ENCODE peak calls at places on chromosome 7, in five cellular contexts. U, N, S, H and V are unnamed samples.

GRCh38 chr7:71613316-71613715 is 481.4 kb downstream of the GALNT17 start:
- DNase-seq in U (no peak), N (no peak), S (no peak), H (no peak), V (no peak)

GRCh38 chr7:44331682-44332081 is 6.3 kb upstream of the CAMK2B start:
- DNase-seq in U (no peak), N (no peak), S (no peak), H (no peak), V (no peak)

GRCh38 chr7:44097064-44097932 is 6.8 kb upstream of the AEBP1 start:
- DNase-seq in U (no peak), N (no peak), S (no peak), H (no peak), V (no peak)

GRCh38 chr7:117588352-117588794 is 108.5 kb downstream of the CFTR start:
- DNase-seq in U (no peak), N (no peak), S (no peak), H (no peak), V (no peak)

GRCh38 chr7:105521027-105521730 is 892 bp downstream of the PUS7 start:
- DNase-seq in U (peak; percentile 72), N (peak; percentile 80), S (peak; percentile 42), H (peak; percentile 64), V (peak; percentile 78)

GRCh38 chr7:75732764-75733630 is 5.7 kb downstream of the HIP1 start:
- DNase-seq in U (no peak), N (peak; percentile 52), S (no peak), H (no peak), V (no peak)

GRCh38 chr7:27603813-27604212 is 58.9 kb downstream of the HIBADH start:
- DNase-seq in U (no peak), N (no peak), S (no peak), H (no peak), V (no peak)

GRCh38 chr7:117015258-117016184 is 62.2 kb downstream of the ST7 start:
- DNase-seq in U (no peak), N (no peak), S (no peak), H (no peak), V (no peak)

GRCh38 chr7:158588878-158589442 is 1.3 kb upstream of the PTPRN2 start:
- DNase-seq in U (no peak), N (no peak), S (no peak), H (no peak), V (peak; percentile 59)

GRCh38 chr7:28037220-28038010 is 143.2 kb downstream of the JAZF1 start:
- DNase-seq in U (no peak), N (peak; percentile 43), S (no peak), H (no peak), V (no peak)

GRCh38 chr7:235576-236395 is 43.4 kb downstream of the FAM20C start:
- DNase-seq in U (peak; percentile 43), N (peak; percentile 60), S (no peak), H (no peak), V (peak; percentile 87)

GRCh38 chr7:44081266-44081748 is 1.0 kb downstream of the POLM start:
- DNase-seq in U (no peak), N (no peak), S (no peak), H (no peak), V (no peak)

GRCh38 chr7:55977831-55978230 is 13.4 kb downstream of the NIPSNAP2 start:
- DNase-seq in U (no peak), N (peak; percentile 47), S (no peak), H (no peak), V (no peak)

GRCh38 chr7:128042027-128042426 is 10.8 kb upstream of the LRRC4 start:
- DNase-seq in U (no peak), N (no peak), S (no peak), H (no peak), V (no peak)

GRCh38 chr7:47536705-47537611 is 45.0 kb downstream of the TNS3 start:
- DNase-seq in U (peak; percentile 36), N (peak; percentile 48), S (no peak), H (peak; percentile 58), V (peak; percentile 80)

GRCh38 chr7:72196176-72196575 is 216.0 kb downstream of the CALN1 start:
- DNase-seq in U (no peak), N (no peak), S (no peak), H (no peak), V (no peak)

GRCh38 chr7:88291401-88292173 is 15.1 kb downstream of the STEAP4 start:
- DNase-seq in U (no peak), N (no peak), S (no peak), H (no peak), V (no peak)

GRCh38 chr7:75817112-75817511 is 3.5 kb upstream of the CCL24 start:
- DNase-seq in U (no peak), N (no peak), S (no peak), H (no peak), V (no peak)

GRCh38 chr7:77425151-77426051 is 9.3 kb upstream of the GSAP start:
- DNase-seq in U (no peak), N (no peak), S (no peak), H (no peak), V (no peak)

GRCh38 chr7:21941570-21942224 is 4.0 kb downstream of the CDCA7L start:
- DNase-seq in U (no peak), N (no peak), S (no peak), H (no peak), V (no peak)

GRCh38 chr7:44066494-44067063 is 1.2 kb upstream of the PGAM2 start:
- DNase-seq in U (no peak), N (no peak), S (no peak), H (no peak), V (peak; percentile 60)

GRCh38 chr7:99707096-99707495 is 27.3 kb upstream of the CYP3A5 start:
- DNase-seq in U (no peak), N (no peak), S (no peak), H (no peak), V (no peak)

GRCh38 chr7:47337021-47337492 is 244.9 kb downstream of the TNS3 start:
- DNase-seq in U (no peak), N (no peak), S (no peak), H (no peak), V (no peak)

GRCh38 chr7:18250133-18250532 is 222.5 kb upstream of the PRPS1L1 start:
- DNase-seq in U (no peak), N (no peak), S (no peak), H (no peak), V (no peak)

GRCh38 chr7:2876031-2876862 is 32.1 kb upstream of the GNA12 start:
- DNase-seq in U (no peak), N (no peak), S (no peak), H (no peak), V (no peak)

GRCh38 chr7:29120955-29121354 is 25.4 kb downstream of the CPVL start:
- DNase-seq in U (no peak), N (no peak), S (no peak), H (no peak), V (no peak)

GRCh38 chr7:29116361-29116760 is 30.0 kb downstream of the CPVL start:
- DNase-seq in U (no peak), N (no peak), S (no peak), H (no peak), V (no peak)

GRCh38 chr7:29122081-29122480 is 24.3 kb downstream of the CPVL start:
- DNase-seq in U (peak; percentile 43), N (no peak), S (no peak), H (no peak), V (no peak)

GRCh38 chr7:29116801-29117200 is 29.5 kb downstream of the CPVL start:
- DNase-seq in U (no peak), N (no peak), S (no peak), H (no peak), V (no peak)

DNA sequence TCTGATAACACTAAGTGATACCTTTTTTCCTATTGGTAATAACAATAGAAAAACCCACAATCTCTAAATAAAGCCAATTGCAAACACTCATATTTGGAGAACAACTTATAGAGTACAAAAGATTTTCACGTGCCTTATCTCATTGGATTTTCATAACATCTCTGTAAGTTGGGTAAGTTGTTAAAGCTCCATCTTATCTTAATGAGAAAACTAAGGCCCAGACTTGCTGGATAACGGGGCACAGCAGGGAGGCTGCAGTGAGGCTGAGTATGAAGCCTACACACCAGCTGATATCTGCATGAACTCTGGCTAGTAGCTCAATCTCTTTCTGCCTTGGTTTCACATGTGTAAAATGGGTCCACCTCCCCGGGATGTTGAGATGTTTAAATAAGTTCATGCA is 26.8 kb downstream of the CPVL start:
- DNase-seq in U (no peak), N (no peak), S (no peak), H (no peak), V (no peak)
- H3K27me3 ChIP-seq in U (no peaks in the 10 kb centered on the region), N (no peaks in the 10 kb centered on the region), S (no peaks in the 10 kb centered on the region), H (no peaks in the 10 kb centered on the region), V (no peaks in the 10 kb centered on the region)

GRCh38 chr7:129122751-129123516 is 21.6 kb upstream of the TSPAN33 start:
- DNase-seq in U (no peak), N (no peak), S (no peak), H (no peak), V (no peak)
- H3K27ac ChIP-seq in U (no peak overlapping the region), N (no peak overlapping the region), S (no peak overlapping the region), H (no peak overlapping the region), V (no peak overlapping the region)

DNA sequence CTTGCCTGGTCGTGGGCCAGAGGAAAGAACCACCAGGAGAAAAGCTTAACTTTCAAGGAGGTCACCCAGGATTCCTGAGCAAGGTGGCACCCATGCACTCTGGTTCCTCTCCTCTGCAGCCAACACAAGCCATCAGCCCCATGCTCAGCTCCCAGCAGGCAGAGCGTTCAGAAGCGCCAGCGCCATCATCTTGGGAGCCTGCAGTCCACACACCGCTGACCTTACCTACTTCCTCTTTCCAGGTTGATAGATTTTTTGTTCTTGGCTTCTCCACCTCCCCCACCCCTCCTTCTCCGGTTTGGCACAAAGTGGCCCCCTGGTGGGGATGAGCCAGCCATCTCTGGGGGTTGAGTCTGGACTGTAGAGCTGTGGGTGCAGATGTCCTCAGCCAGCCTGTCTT is 1.7 kb upstream of the WDR86 start:
- DNase-seq in U (no peak), N (no peak), S (no peak), H (no peak), V (no peak)
- H3K27me3 ChIP-seq in U (peaks cover 36% of the 10 kb centered on the region), N (peaks cover 37% of the 10 kb centered on the region), S (peaks cover 32% of the 10 kb centered on the region), H (peaks cover 25% of the 10 kb centered on the region), V (peaks cover 22% of the 10 kb centered on the region)

GRCh38 chr7:36152756-36153570 is at the start of gene EEPD1:
- DNase-seq in U (peak; percentile 100), N (peak; percentile 100), S (peak; percentile 99), H (peak; percentile 100), V (peak; percentile 100)
- H3K27ac ChIP-seq in U (peak within 1 kb of the TSS; percentile 88), N (peak within 1 kb of the TSS; percentile 83), S (peak within 1 kb of the TSS; percentile 97), H (peak within 1 kb of the TSS; percentile 92), V (peak within 1 kb of the TSS; percentile 92)

GRCh38 chr7:1296727-1297475 is 64.2 kb downstream of the UNCX start:
- DNase-seq in U (no peak), N (no peak), S (no peak), H (no peak), V (no peak)
- H3K27me3 ChIP-seq in U (peaks cover 80% of the 10 kb centered on the region), N (peaks cover 50% of the 10 kb centered on the region), S (peaks cover 25% of the 10 kb centered on the region), H (peaks cover 18% of the 10 kb centered on the region), V (peaks cover 91% of the 10 kb centered on the region)